ENCODE peak calls at places on chromosomes 1 and 21, in four cellular contexts. J is left ventricle myocardium inferior, Y is epithelial cell of esophagus, T is GM12865. G is an unnamed sample.

GRCh38 chr1:86429122-86429725 is 5.3 kb downstream of the CLCA2 start:
- DNase-seq in Y (no peak), J (no peak), T (no peak), G (no peak)

GRCh38 chr1:183308719-183309118 is 109.5 kb downstream of the NMNAT2 start:
- DNase-seq in Y (no peak), T (no peak), J (no peak), G (no peak)

GRCh38 chr1:198096390-198096789 is 60.4 kb upstream of the NEK7 start:
- DNase-seq in T (no peak), Y (no peak), J (no peak), G (no peak)

GRCh38 chr21:14711287-14711686 is 165.2 kb upstream of the SAMSN1 start:
- DNase-seq in J (no peak), T (no peak), Y (peak; percentile 62), G (no peak)

GRCh38 chr1:19799233-19799876 is 361 bp downstream of the TMCO4 start:
- DNase-seq in J (peak; percentile 71), T (peak; percentile 83), Y (peak; percentile 28), G (peak; percentile 90)

GRCh38 chr1:182259229-182259872 is 132.2 kb downstream of the GLUL start:
- DNase-seq in Y (no peak), J (peak; percentile 49), T (peak; percentile 77), G (peak; percentile 64)

GRCh38 chr1:206492589-206492988 is 14.7 kb upstream of the RASSF5 start:
- DNase-seq in T (no peak), Y (no peak), J (no peak), G (no peak)

GRCh38 chr1:47993356-47993755 is 3.8 kb downstream of the TRABD2B start:
- DNase-seq in T (no peak), Y (no peak), J (no peak), G (no peak)

GRCh38 chr1:97920275-97920831 is 481 bp downstream of the DPYD start:
- DNase-seq in J (no peak), Y (peak; percentile 37), T (no peak), G (no peak)

GRCh38 chr1:104760017-104760416 is 1010.3 kb downstream of the AMY1C start:
- DNase-seq in Y (no peak), J (no peak), T (peak; percentile 59), G (no peak)

GRCh38 chr1:246319111-246319510 is 188.0 kb downstream of the SMYD3 start:
- DNase-seq in J (no peak), Y (no peak), T (no peak), G (no peak)

GRCh38 chr1:167342846-167343245 is 122.2 kb downstream of the POU2F1 start:
- DNase-seq in Y (peak; percentile 36), J (no peak), T (peak; percentile 45), G (no peak)

GRCh38 chr1:67564193-67564592 is 120.8 kb upstream of the GADD45A start:
- DNase-seq in J (no peak), T (peak; percentile 29), Y (no peak), G (no peak)

GRCh38 chr1:211829343-211830054 is 1.1 kb downstream of the LPGAT1 start:
- DNase-seq in J (peak; percentile 31), Y (peak; percentile 35), T (peak; percentile 19), G (no peak)

GRCh38 chr1:40312238-40313205 is 4.6 kb downstream of the COL9A2 start:
- DNase-seq in T (peak; percentile 92), Y (peak; percentile 45), J (peak; percentile 45), G (no peak)

GRCh38 chr1:7727816-7728477 is 43.1 kb upstream of the VAMP3 start:
- DNase-seq in Y (no peak), J (no peak), T (no peak), G (no peak)

GRCh38 chr1:26922901-26923300 is 1.4 kb downstream of the NUDC start:
- DNase-seq in T (no peak), J (no peak), Y (no peak), G (no peak)

GRCh38 chr1:64601207-64601606 is 131.3 kb downstream of the CACHD1 start:
- DNase-seq in J (no peak), T (no peak), Y (no peak), G (no peak)

GRCh38 chr1:205748398-205749093 is 1.4 kb downstream of the NUCKS1 start:
- DNase-seq in Y (peak; percentile 62), J (no peak), T (peak; percentile 50), G (no peak)

GRCh38 chr1:107820797-107821196 is 144.2 kb downstream of the VAV3 start:
- DNase-seq in T (no peak), J (no peak), Y (peak; percentile 61), G (no peak)

GRCh38 chr1:119387858-119388257 is 19.3 kb downstream of the HAO2 start:
- DNase-seq in T (no peak), J (no peak), Y (no peak), G (no peak)

GRCh38 chr1:152034654-152035405 is 2.0 kb downstream of the S100A11 start:
- DNase-seq in Y (peak; percentile 78), T (peak; percentile 79), J (no peak), G (no peak)